ENCODE peak calls at places on chromosome 21, in seven cellular contexts. A is AG04449, B is Peyer's patch, S is tibial artery, Y is heart left ventricle, M is kidney epithelial cell, R is psoas muscle. U is an unnamed sample.

GRCh38 chr21:31566611-31567010 is 92.9 kb upstream of the SOD1 start:
- DNase-seq in M (no peak), B (no peak), S (no peak), Y (no peak), A (no peak), R (no peak), U (no peak)

GRCh38 chr21:15604424-15604823 is 125.4 kb upstream of the USP25 start:
- DNase-seq in B (no peak), M (peak), R (no peak), Y (no peak), S (no peak), A (no peak), U (peak)

GRCh38 chr21:31707499-31707898 is 24.4 kb downstream of the SCAF4 start:
- DNase-seq in A (no peak), M (no peak), B (no peak), Y (no peak), S (no peak), R (no peak), U (no peak)

GRCh38 chr21:28482657-28483056 is 510.0 kb downstream of the LTN1 start:
- DNase-seq in B (no peak), A (no peak), R (no peak), Y (no peak), S (no peak), M (no peak), U (no peak)

GRCh38 chr21:39444406-39445145 is 1.0 kb downstream of the LCA5L start:
- DNase-seq in A (no peak), M (no peak), Y (no peak), S (no peak), R (no peak), B (no peak), U (no peak)

GRCh38 chr21:25790122-25790951 is 55.6 kb downstream of the GABPA start:
- DNase-seq in A (no peak), S (no peak), R (no peak), M (peak), B (no peak), Y (no peak), U (peak)

GRCh38 chr21:15774590-15774989 is 44.8 kb downstream of the USP25 start:
- DNase-seq in A (no peak), B (no peak), S (no peak), Y (no peak), M (no peak), R (no peak), U (no peak)

GRCh38 chr21:17612023-17612564 is 607 bp downstream of the BTG3 start:
- DNase-seq in R (peak), M (no peak), B (peak), S (peak), A (no peak), Y (peak), U (no peak)

GRCh38 chr21:24941316-24942185 is 665.7 kb downstream of the MRPL39 start:
- DNase-seq in B (no peak), R (no peak), Y (no peak), S (no peak), M (no peak), A (no peak), U (peak)

GRCh38 chr21:32184485-32184884 is 94.4 kb downstream of the MIS18A start:
- DNase-seq in A (no peak), R (no peak), S (no peak), B (no peak), Y (no peak), M (no peak), U (no peak)

GRCh38 chr21:27825035-27825434 is 858.1 kb upstream of the ADAMTS5 start:
- DNase-seq in R (no peak), B (no peak), A (no peak), Y (no peak), M (no peak), S (no peak), U (no peak)

GRCh38 chr21:32940079-32941014 is 85.4 kb upstream of the OLIG2 start:
- DNase-seq in S (no peak), Y (peak), M (no peak), A (no peak), B (peak), R (no peak), U (no peak)

GRCh38 chr21:31630062-31630711 is 29.3 kb upstream of the SOD1 start:
- DNase-seq in B (peak), R (no peak), S (no peak), M (peak), A (peak), Y (no peak), U (peak)

GRCh38 chr21:16572032-16572431 is 842.2 kb downstream of the USP25 start:
- DNase-seq in M (no peak), R (no peak), A (no peak), B (no peak), S (no peak), Y (no peak), U (no peak)

GRCh38 chr21:14603202-14603601 is 57.1 kb upstream of the SAMSN1 start:
- DNase-seq in B (no peak), A (no peak), R (no peak), M (peak), S (no peak), Y (no peak), U (no peak)

GRCh38 chr21:14581902-14582457 is 35.9 kb upstream of the SAMSN1 start:
- DNase-seq in B (no peak), Y (no peak), M (no peak), S (no peak), A (no peak), R (no peak), U (no peak)

GRCh38 chr21:20802631-20803260 is 195.5 kb upstream of the NCAM2 start:
- DNase-seq in Y (no peak), S (no peak), R (no peak), M (no peak), B (no peak), A (no peak), U (no peak)

GRCh38 chr21:16535100-16535418 is 805.3 kb downstream of the USP25 start:
- DNase-seq in S (peak), A (no peak), Y (peak), R (peak), B (peak), M (no peak), U (peak)

GRCh38 chr21:17802568-17802967 is 16.6 kb downstream of the C21orf91 start:
- DNase-seq in A (peak), M (peak), R (no peak), B (no peak), S (no peak), Y (no peak), U (no peak)

GRCh38 chr21:16279658-16280581 is 550.1 kb downstream of the USP25 start:
- DNase-seq in B (no peak), Y (peak), S (peak), R (peak), M (no peak), A (peak), U (peak)

GRCh38 chr21:26837539-26837938 is 7.7 kb downstream of the ADAMTS1 start:
- DNase-seq in S (no peak), M (no peak), A (no peak), B (no peak), Y (no peak), R (no peak), U (no peak)

GRCh38 chr21:21232320-21232719 is 234.1 kb downstream of the NCAM2 start:
- DNase-seq in A (peak), B (no peak), R (no peak), M (no peak), S (no peak), Y (no peak), U (peak)

GRCh38 chr21:17083084-17083483 is 429.8 kb upstream of the CXADR start:
- DNase-seq in R (no peak), S (no peak), M (no peak), B (no peak), Y (no peak), A (no peak), U (no peak)

GRCh38 chr21:14236180-14236579 is 20.2 kb downstream of the RBM11 start:
- DNase-seq in Y (no peak), B (no peak), M (no peak), S (no peak), R (no peak), A (no peak), U (no peak)

GRCh38 chr21:16061194-16061593 is 331.4 kb downstream of the USP25 start:
- DNase-seq in B (no peak), A (no peak), S (no peak), Y (no peak), M (no peak), R (no peak), U (no peak)

GRCh38 chr21:31218830-31219608 is 125.0 kb downstream of the TIAM1 start:
- DNase-seq in R (peak), A (no peak), M (no peak), S (peak), Y (peak), B (no peak), U (no peak)

GRCh38 chr21:24200052-24200451 is 1407.2 kb downstream of the MRPL39 start:
- DNase-seq in Y (no peak), A (no peak), R (no peak), S (no peak), B (no peak), M (no peak), U (no peak)

GRCh38 chr21:15250384-15250783 is 185.6 kb upstream of the NRIP1 start:
- DNase-seq in A (no peak), B (no peak), Y (no peak), S (no peak), R (no peak), M (peak), U (no peak)

GRCh38 chr21:25717491-25718139 is 17.1 kb downstream of the ATP5PF start:
- DNase-seq in A (no peak), M (no peak), S (no peak), B (no peak), R (no peak), Y (no peak), U (peak)

GRCh38 chr21:32389337-32390015 is 3.3 kb downstream of the URB1 start:
- DNase-seq in R (no peak), M (no peak), Y (no peak), B (no peak), A (peak), S (no peak), U (no peak)

DNA sequence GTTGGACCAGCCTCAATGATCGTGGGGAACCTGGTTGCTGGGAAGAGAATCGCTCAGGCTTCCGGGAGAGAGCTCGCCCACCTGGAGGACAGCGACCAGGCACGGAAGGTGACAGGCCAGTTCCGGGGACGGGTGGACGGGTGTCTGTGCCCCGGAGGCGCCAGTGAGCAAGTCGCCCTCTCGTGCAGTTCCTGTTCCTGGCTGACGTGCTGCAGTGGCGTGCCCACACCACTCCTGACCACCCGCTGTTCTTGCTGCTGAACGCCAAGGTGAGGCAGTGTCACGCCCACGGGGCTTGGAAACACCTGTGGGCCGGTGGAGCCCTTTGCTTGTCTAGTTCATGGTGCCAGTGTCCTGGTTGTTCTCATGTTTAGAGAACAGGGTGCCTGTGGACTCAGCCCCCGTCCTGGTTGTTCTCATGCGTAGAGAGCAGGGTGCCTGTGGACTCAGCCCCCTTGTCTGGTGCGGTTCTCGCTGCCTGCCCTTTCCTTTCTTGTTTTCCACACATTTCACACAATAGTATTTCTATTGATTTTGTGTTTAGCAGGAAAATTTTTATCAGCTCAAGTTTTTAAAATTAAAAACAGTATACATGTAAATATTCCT is 53.1 kb downstream of the S100B start:
- DNase-seq in R (no peak), S (no peak), A (no peak), Y (no peak), M (no peak), B (peak), U (no peak)
- TF ChIP-seq CTCF in R (no peak), S (no peak), A (no peak), Y (no peak), M (no peak), B (no peak), U (no peak)

DNA sequence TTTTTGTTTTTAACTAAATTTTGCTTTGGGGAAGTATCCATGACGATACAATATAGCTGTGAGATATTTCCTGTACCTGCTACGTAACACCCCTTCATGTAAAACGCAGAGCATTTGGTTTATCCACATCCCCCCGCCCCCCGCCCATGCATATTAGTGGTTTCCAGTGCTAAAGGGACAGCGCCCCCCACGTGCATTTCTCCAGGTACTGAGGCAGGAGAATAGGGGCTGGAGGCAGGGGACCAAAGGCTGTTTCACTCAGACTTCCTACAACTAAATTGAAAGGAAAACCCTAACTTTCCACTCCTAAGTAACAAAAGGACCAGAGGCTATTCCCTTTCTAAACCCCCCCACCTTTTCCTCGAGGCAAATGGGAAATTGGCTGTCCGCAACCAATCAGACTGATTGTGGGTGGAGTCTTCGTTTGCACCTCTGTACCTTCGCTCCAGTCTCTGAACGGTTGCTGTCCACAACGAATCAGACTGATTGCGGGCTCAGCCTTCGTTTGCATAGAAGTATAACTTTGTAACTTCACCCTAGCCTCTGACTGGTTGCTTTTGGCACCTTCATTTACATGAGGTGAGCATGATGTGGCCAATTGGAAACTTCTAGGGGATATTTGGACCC is 12.2 kb upstream of the RIPK4 start:
- DNase-seq in M (no peak), B (peak), R (no peak), A (no peak), S (no peak), Y (no peak), U (no peak)
- H3K4me3 ChIP-seq in M (no peak), B (peak), R (no peak), A (no peak), S (no peak), Y (no peak), U (no peak)

GRCh38 chr21:18913914-18914313 is 510.3 kb upstream of the TMPRSS15 start:
- DNase-seq in S (no peak), A (no peak), M (no peak), R (no peak), Y (no peak), B (no peak), U (no peak)
- TF ChIP-seq CTCF in S (no peak), A (no peak), M (no peak), R (no peak), Y (no peak), B (no peak), U (no peak)

GRCh38 chr21:43352568-43353281 is 74.2 kb downstream of the SIK1 start:
- DNase-seq in S (no peak), R (no peak), M (no peak), A (no peak), Y (no peak), B (peak), U (no peak)

GRCh38 chr21:43354666-43355065 is 72.3 kb downstream of the SIK1 start:
- DNase-seq in B (no peak), R (no peak), A (no peak), M (no peak), S (no peak), Y (no peak), U (no peak)

GRCh38 chr21:43355196-43355924 is 71.6 kb downstream of the SIK1 start:
- DNase-seq in Y (no peak), M (no peak), R (no peak), B (no peak), S (no peak), A (no peak), U (no peak)

GRCh38 chr21:43353282-43354010 is 73.5 kb downstream of the SIK1 start:
- DNase-seq in Y (no peak), R (no peak), M (no peak), A (no peak), B (no peak), S (no peak), U (no peak)

DNA sequence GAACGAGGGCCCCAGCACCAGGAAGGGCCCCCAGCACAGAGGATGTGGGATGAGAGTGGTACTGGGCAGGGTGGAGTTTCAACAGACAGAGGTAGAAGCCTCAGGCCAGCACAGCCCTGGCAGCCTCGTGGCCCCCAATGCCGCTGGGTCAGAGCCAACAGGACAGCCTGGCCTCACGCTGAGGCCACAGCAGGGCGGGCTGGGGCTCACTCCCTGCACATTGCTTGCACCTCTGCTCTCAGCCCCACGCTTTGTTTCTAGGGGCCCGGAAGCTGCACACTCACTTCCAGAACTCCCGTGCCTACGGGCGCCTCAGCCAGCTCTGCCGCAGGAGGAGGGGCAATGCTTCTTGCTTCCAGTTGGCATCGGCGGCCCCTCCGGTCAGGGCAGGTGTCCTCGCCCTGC is 72.9 kb downstream of the SIK1 start:
- DNase-seq in M (no peak), A (no peak), S (no peak), Y (no peak), B (no peak), R (no peak), U (no peak)
- H3K4me3 ChIP-seq in M (no peak), A (no peak), S (no peak), Y (no peak), B (no peak), R (no peak), U (no peak)

DNA sequence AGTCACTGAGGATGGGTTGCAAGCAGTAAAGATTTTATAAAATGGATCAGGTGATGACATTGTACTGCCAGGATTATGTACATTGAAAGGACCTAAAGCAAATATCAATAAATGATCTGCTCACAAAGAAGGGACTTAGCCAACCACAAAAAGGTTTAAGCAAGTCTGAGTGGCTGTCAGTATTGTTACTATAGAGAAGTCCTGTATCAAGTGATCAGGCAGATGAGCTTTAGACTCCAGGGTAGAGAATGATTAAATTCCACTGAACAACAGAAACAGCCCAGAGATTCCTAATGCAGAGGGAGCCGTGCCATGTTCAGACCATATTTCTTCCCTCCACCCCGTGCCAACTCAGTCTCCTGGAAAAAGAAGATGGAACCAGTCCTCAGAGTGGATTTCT is 138.9 kb downstream of the SETD4 start:
- DNase-seq in M (no peak), Y (no peak), B (no peak), S (no peak), R (no peak), A (no peak), U (no peak)
- TF ChIP-seq CTCF in M (no peak), Y (no peak), B (no peak), S (no peak), R (no peak), A (no peak), U (no peak)

GRCh38 chr21:33976082-33976979 is 60.7 kb upstream of the ATP5PO start:
- DNase-seq in A (peak), R (peak), B (peak), Y (peak), S (no peak), M (peak), U (peak)

GRCh38 chr21:33975548-33976081 is 60.0 kb upstream of the ATP5PO start:
- DNase-seq in Y (no peak), S (no peak), M (no peak), R (no peak), A (no peak), B (peak), U (no peak)

GRCh38 chr21:33977721-33978369 is 62.2 kb upstream of the ATP5PO start:
- DNase-seq in S (no peak), B (no peak), M (no peak), Y (no peak), R (no peak), A (no peak), U (no peak)

GRCh38 chr21:33978585-33978984 is 63.0 kb upstream of the ATP5PO start:
- DNase-seq in M (no peak), A (no peak), Y (no peak), S (no peak), B (no peak), R (no peak), U (no peak)

GRCh38 chr21:33976980-33977720 is 61.5 kb upstream of the ATP5PO start:
- DNase-seq in A (no peak), B (no peak), R (no peak), M (no peak), Y (no peak), S (no peak), U (peak)
- H3K4me3 ChIP-seq in A (peak), B (no peak), R (peak), M (no peak), Y (no peak), S (no peak), U (no peak)

GRCh38 chr21:44866780-44867179 is 6.7 kb downstream of the PTTG1IP start:
- DNase-seq in R (no peak), M (no peak), S (no peak), A (no peak), Y (no peak), B (no peak), U (peak)
- TF ChIP-seq CTCF in R (no peak), M (no peak), S (no peak), A (no peak), Y (no peak), B (no peak), U (no peak)

DNA sequence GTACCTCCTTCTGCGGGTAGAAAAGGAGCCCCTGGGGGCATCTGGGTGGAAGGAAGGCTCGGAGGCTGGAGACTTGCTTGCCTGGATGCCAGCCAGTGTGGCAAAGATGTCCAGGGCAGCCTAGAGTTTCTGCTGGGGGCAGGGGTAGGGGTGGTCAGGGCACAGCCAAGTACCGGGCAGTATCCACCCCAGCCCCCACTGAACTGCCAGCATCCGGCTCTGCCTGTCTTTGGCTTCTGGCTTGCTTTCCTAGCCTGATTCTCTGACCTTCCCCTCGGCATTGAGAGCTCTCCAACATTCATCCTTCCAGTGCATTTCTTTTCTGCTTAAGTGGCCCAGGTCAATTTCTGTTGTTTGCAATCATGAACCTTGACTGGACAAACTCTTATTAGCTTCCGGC is 117.0 kb downstream of the HLCS start:
- DNase-seq in R (no peak), A (no peak), M (no peak), S (no peak), B (no peak), Y (no peak), U (no peak)
- H3K4me3 ChIP-seq in R (no peak), A (no peak), M (no peak), S (no peak), B (no peak), Y (no peak), U (no peak)

GRCh38 chr21:41133896-41134522 is 34.0 kb upstream of the BACE2 start:
- DNase-seq in A (no peak), B (no peak), S (no peak), M (no peak), R (no peak), Y (no peak), U (no peak)
- TF ChIP-seq CTCF in A (peak), B (peak), S (peak), M (peak), R (peak), Y (peak), U (peak)

GRCh38 chr21:38330671-38331070 is 73.9 kb downstream of the KCNJ15 start:
- DNase-seq in S (no peak), B (no peak), R (no peak), A (no peak), M (no peak), Y (no peak), U (no peak)
- H3K4me3 ChIP-seq in S (no peak), B (no peak), R (no peak), A (no peak), M (no peak), Y (no peak), U (no peak)

U was measured in retinal pigment epithelial cell.